ENCODE peak calls at places on chromosomes 2 and 18, in seven cellular contexts. R is neuronal stem cell, N is IMR-90, E is H9, U is mesenchymal stem cell, K is trophoblast cell, T is H1. P is an unnamed sample.

GRCh38 chr2:60364441-60364840 is 189.0 kb downstream of the BCL11A start:
- DNase-seq in N (no peak), K (no peak), R (no peak), T (no peak), U (no peak), E (no peak), P (no peak)

GRCh38 chr18:35010983-35011382 is 30.2 kb upstream of the MAPRE2 start:
- DNase-seq in K (no peak), T (no peak), R (no peak), N (peak; percentile 10), U (no peak), E (no peak), P (no peak)

GRCh38 chr2:205283721-205284270 is 398.5 kb upstream of the NRP2 start:
- DNase-seq in K (no peak), R (no peak), U (no peak), N (no peak), E (no peak), T (no peak), P (no peak)

GRCh38 chr2:112085382-112085730 is 30.3 kb downstream of the TMEM87B start:
- DNase-seq in R (no peak), N (no peak), E (no peak), T (no peak), K (no peak), U (no peak), P (no peak)

GRCh38 chr2:241983571-241984270 is 114.2 kb downstream of the RTP5 start:
- DNase-seq in T (no peak), K (no peak), N (no peak), E (peak; percentile 20), U (no peak), R (no peak), P (no peak)

GRCh38 chr2:240154606-240155005 is 14.1 kb upstream of the OTOS start:
- DNase-seq in T (no peak), K (no peak), E (no peak), R (no peak), U (no peak), N (no peak), P (no peak)

GRCh38 chr2:45728458-45728942 is 77.0 kb downstream of the PRKCE start:
- DNase-seq in U (no peak), K (no peak), R (no peak), T (no peak), N (no peak), E (no peak), P (no peak)

GRCh38 chr2:215793747-215794595 is 219.4 kb downstream of the MREG start:
- DNase-seq in T (no peak), N (peak; percentile 98), R (no peak), U (peak; percentile 96), E (no peak), K (peak; percentile 19), P (no peak)

GRCh38 chr18:59024829-59025228 is 114.9 kb upstream of the SEC11C start:
- DNase-seq in K (no peak), U (peak; percentile 65), E (no peak), R (no peak), N (peak; percentile 65), T (no peak), P (no peak)

GRCh38 chr2:144151405-144151804 is 368.5 kb downstream of the ZEB2 start:
- DNase-seq in N (no peak), K (no peak), R (no peak), T (no peak), E (no peak), U (no peak), P (peak; percentile 44)

GRCh38 chr2:144156736-144157645 is 362.9 kb downstream of the ZEB2 start:
- DNase-seq in T (no peak), K (no peak), R (no peak), U (no peak), E (no peak), N (no peak), P (peak; percentile 46)

GRCh38 chr2:144154205-144154604 is 365.7 kb downstream of the ZEB2 start:
- DNase-seq in U (no peak), K (no peak), R (no peak), N (no peak), T (no peak), E (no peak), P (no peak)

GRCh38 chr2:144151877-144152276 is 368.0 kb downstream of the ZEB2 start:
- DNase-seq in E (no peak), R (no peak), K (no peak), T (no peak), N (no peak), U (peak; percentile 14), P (no peak)

GRCh38 chr2:144152817-144153271 is 367.1 kb downstream of the ZEB2 start:
- DNase-seq in N (peak; percentile 82), R (no peak), E (no peak), K (peak; percentile 13), U (peak; percentile 77), T (no peak), P (peak; percentile 55)
- H4K8ac ChIP-seq in N (peak overlapping the region; percentile 41), R (no peak overlapping the region), E (no peak overlapping the region), K (no peak overlapping the region), U (no peak overlapping the region), T (no peak overlapping the region), P (no peak overlapping the region)

GRCh38 chr2:64142817-64143153 is 1.4 kb downstream of the PELI1 start:
- DNase-seq in N (peak; percentile 4), K (no peak), R (no peak), U (no peak), E (no peak), T (no peak), P (no peak)

GRCh38 chr2:64141711-64142405 is 2.4 kb downstream of the PELI1 start:
- DNase-seq in N (peak; percentile 28), E (no peak), U (peak; percentile 32), R (no peak), K (no peak), T (no peak), P (peak; percentile 27)

GRCh38 chr2:64145119-64145518 is 899 bp upstream of the PELI1 start:
- DNase-seq in E (no peak), N (no peak), U (no peak), R (no peak), K (peak; percentile 76), T (no peak), P (peak; percentile 50)

GRCh38 chr2:64144057-64145013 is at the start of gene PELI1:
- DNase-seq in U (peak; percentile 98), K (peak; percentile 96), E (peak; percentile 100), T (peak; percentile 98), R (peak; percentile 97), N (peak; percentile 95), P (peak; percentile 100)

DNA sequence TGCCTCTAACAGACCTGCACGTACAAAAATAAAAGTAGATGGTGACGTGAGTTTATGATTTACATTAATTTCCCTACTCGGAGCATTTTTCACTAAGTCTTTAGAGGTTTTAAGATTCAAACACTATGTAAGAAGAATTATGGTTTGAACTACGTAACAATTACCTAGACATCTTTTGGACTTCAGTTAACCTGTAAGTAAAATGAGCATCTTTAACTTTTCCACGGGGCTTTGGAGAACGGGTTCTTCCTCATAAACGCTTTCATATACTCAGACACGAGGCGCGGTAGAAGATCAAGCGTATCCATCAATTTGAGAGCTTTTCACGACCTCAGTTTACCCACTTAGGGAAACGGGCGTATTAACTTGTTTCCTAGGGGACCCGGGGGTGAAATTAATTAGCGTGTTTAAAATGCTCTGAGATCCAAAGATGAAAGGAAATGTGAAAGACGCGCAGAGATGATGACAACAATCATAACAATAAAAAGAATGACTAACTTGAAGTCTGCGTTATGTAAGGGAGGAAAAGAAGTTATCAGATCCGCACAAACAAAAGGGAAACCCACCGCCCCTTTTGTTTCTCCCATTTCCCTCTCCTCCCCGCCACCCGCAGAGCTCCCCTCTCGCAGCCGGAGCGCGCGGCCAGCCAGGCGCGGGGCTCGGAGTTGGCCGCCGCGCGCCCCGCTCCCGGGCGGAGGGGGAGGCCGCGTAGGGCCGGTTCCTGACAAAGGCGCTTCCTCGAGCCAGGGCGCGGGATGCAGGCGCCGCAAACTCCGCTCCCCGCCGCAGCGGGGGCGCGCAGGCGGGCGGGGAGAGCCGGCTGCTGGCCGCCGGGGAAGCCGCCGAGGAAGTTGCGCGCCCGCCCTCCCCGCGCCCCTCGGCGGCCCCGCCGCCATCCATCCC is 815 bp downstream of the PELI1 start:
- DNase-seq in U (peak; percentile 49), N (peak; percentile 34), K (peak; percentile 20), R (peak; percentile 62), E (peak; percentile 43), T (peak; percentile 66), P (peak; percentile 52)
- H3K9ac ChIP-seq in U (peak overlapping the region; percentile 92), N (peak overlapping the region; percentile 65), K (peak overlapping the region; percentile 43), R (peak overlapping the region; percentile 99), E (peak overlapping the region; percentile 76), T (peak overlapping the region; percentile 81), P (peak overlapping the region; percentile 97)

DNA sequence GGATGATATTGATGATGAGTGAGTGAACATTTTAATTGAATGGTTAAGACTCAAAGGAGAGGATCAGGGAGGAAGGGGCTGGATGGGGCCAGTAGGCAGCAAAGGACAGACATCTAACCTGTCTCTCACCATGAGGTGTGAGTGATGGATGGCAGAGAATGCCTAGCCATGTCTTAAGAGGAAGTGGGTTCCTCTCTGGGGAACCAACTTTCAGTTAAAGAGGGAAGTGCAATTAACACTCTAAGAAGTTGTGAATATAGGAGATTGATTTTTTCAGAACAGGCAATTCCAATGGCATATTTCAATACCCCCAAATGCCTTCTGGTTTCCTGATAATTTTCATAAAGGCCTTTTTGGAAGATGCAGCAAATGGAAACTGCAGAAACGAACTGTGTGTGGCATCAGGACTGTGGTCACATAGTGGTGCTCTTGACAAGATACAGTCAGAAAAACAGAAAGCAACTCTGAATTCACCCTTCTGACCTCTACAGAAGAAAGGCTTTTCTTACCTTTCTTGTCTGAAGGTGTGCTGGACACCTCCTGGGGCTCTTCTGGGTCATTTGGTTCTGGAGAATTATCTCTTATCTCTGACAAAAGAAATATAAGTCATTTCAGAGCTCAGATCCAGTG is 10.2 kb downstream of the SP110 start:
- DNase-seq in T (no peak), N (no peak), E (no peak), K (no peak), R (no peak), U (no peak), P (no peak)
- H4K8ac ChIP-seq in T (no peak overlapping the region), N (no peak overlapping the region), E (no peak overlapping the region), K (no peak overlapping the region), R (no peak overlapping the region), U (no peak overlapping the region), P (no peak overlapping the region)

GRCh38 chr2:173050684-173051083 is 25.0 kb upstream of the MAP3K20 start:
- DNase-seq in T (no peak), N (no peak), E (no peak), U (no peak), R (no peak), K (peak; percentile 16), P (no peak)

GRCh38 chr2:173051463-173051862 is 24.2 kb upstream of the MAP3K20 start:
- DNase-seq in N (no peak), R (no peak), U (no peak), T (no peak), E (no peak), K (peak; percentile 12), P (no peak)

GRCh38 chr2:173049732-173050314 is 25.8 kb upstream of the MAP3K20 start:
- DNase-seq in K (no peak), N (no peak), E (no peak), T (no peak), U (no peak), R (no peak), P (no peak)

GRCh38 chr2:173048901-173049661 is 26.6 kb upstream of the MAP3K20 start:
- DNase-seq in K (peak; percentile 45), T (no peak), R (no peak), U (peak; percentile 97), N (peak; percentile 98), E (no peak), P (no peak)

DNA sequence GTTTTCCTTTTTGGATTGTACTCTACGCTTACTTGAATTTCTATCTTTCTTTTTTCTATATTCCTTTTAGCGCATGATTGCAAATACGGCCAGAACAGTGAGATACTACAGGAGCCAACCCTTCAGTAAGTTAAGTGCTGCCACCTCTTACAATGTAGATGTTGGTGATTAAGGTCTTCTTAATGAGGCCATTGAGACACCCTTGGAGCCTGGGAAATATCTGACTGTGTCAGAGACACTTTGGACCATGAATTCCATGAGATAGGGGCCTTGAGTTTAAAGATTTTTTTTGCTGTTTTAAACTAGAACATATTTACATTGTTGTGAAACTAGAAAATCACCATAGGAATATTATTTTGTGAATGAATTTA is 27.1 kb upstream of the MAP3K20 start:
- DNase-seq in T (no peak), U (no peak), K (no peak), R (no peak), E (no peak), N (no peak), P (no peak)
- H3K9ac ChIP-seq in T (no peak overlapping the region), U (peak overlapping the region; percentile 56), K (no peak overlapping the region), R (no peak overlapping the region), E (no peak overlapping the region), N (no peak overlapping the region), P (no peak overlapping the region)

P was measured in mesendoderm.